ENCODE peak calls at places on chromosomes 12 and 14, in seven cellular contexts. J is neuronal stem cell, X is IMR-90, A is mesendoderm, V is H9, I is mesenchymal stem cell, F is H1. S is an unnamed sample.

GRCh38 chr14:24838945-24839616 is 205.1 kb upstream of the GZMB start:
- DNase-seq in J (peak), X (no peak), A (no peak), V (no peak), I (no peak), F (no peak), S (no peak)

GRCh38 chr14:73728106-73729014 is 14.2 kb upstream of the PNMA1 start:
- DNase-seq in J (peak), X (peak), A (peak), V (peak), I (peak), F (peak), S (peak)

GRCh38 chr12:44317651-44318126 is 481.8 kb downstream of the TMEM117 start:
- DNase-seq in J (peak), X (peak), A (peak), V (peak), I (peak), F (no peak), S (peak)

GRCh38 chr12:96466939-96467751 is 22.2 kb upstream of the CFAP54 start:
- DNase-seq in J (no peak), X (peak), A (no peak), V (no peak), I (no peak), F (no peak), S (peak)

GRCh38 chr14:71354801-71355200 is 447.5 kb downstream of the PCNX1 start:
- DNase-seq in J (peak), X (peak), A (peak), V (no peak), I (no peak), F (peak), S (no peak)

GRCh38 chr14:104398656-104399055 is 180.9 kb upstream of the C14orf180 start:
- DNase-seq in J (no peak), X (no peak), A (no peak), V (peak), I (no peak), F (no peak), S (no peak)

GRCh38 chr12:43675048-43675904 is 83.3 kb downstream of the PUS7L start:
- DNase-seq in J (no peak), X (no peak), A (peak), V (peak), I (no peak), F (no peak), S (peak)

GRCh38 chr14:97381309-97381708 is 584.1 kb downstream of the VRK1 start:
- DNase-seq in J (no peak), X (no peak), A (no peak), V (no peak), I (no peak), F (no peak), S (no peak)

GRCh38 chr12:20194171-20194570 is 174.2 kb upstream of the PDE3A start:
- DNase-seq in J (no peak), X (peak), A (peak), V (peak), I (peak), F (peak), S (no peak)

GRCh38 chr12:53793221-53793620 is 41.4 kb upstream of the CISTR start:
- DNase-seq in J (no peak), X (no peak), A (no peak), V (no peak), I (no peak), F (no peak), S (no peak)

GRCh38 chr14:67911506-67911905 is 91.9 kb downstream of the RAD51B start:
- DNase-seq in J (no peak), X (peak), A (no peak), V (no peak), I (no peak), F (no peak), S (no peak)

GRCh38 chr14:104693482-104694431 is 4.3 kb downstream of the INF2 start:
- DNase-seq in J (no peak), X (no peak), A (no peak), V (no peak), I (no peak), F (no peak), S (no peak)

GRCh38 chr14:45785240-45785639 is 532.2 kb upstream of the MIS18BP1 start:
- DNase-seq in J (no peak), X (no peak), A (no peak), V (no peak), I (no peak), F (no peak), S (peak)

GRCh38 chr14:23145794-23146422 is 26.9 kb upstream of the CEBPE start:
- DNase-seq in J (no peak), X (no peak), A (no peak), V (no peak), I (peak), F (no peak), S (peak)

GRCh38 chr12:67077617-67078016 is 191.5 kb upstream of the CAND1 start:
- DNase-seq in J (no peak), X (peak), A (no peak), V (no peak), I (no peak), F (no peak), S (no peak)

GRCh38 chr12:12172106-12172511 is 94.7 kb downstream of the LRP6 start:
- DNase-seq in J (no peak), X (peak), A (no peak), V (no peak), I (peak), F (no peak), S (peak)

GRCh38 chr12:24630446-24630845 is 318.5 kb downstream of the BCAT1 start:
- DNase-seq in J (no peak), X (no peak), A (peak), V (no peak), I (no peak), F (no peak), S (peak)

GRCh38 chr12:65464930-65465329 is 186.4 kb downstream of the MSRB3 start:
- DNase-seq in J (no peak), X (peak), A (no peak), V (no peak), I (peak), F (no peak), S (no peak)

GRCh38 chr14:21860172-21860571 is 186.6 kb upstream of the OR4E1 start:
- DNase-seq in J (peak), X (no peak), A (peak), V (peak), I (no peak), F (no peak), S (peak)

GRCh38 chr12:20212036-20212435 is 156.3 kb upstream of the PDE3A start:
- DNase-seq in J (no peak), X (peak), A (no peak), V (no peak), I (peak), F (no peak), S (no peak)

GRCh38 chr12:2940564-2940963 is 18.6 kb upstream of the TEAD4 start:
- DNase-seq in J (no peak), X (no peak), A (no peak), V (no peak), I (no peak), F (no peak), S (no peak)

GRCh38 chr12:28550757-28551381 is 360.6 kb downstream of the CCDC91 start:
- DNase-seq in J (no peak), X (peak), A (peak), V (no peak), I (peak), F (no peak), S (no peak)

GRCh38 chr14:33796356-33796755 is 154.5 kb downstream of the EGLN3 start:
- DNase-seq in J (no peak), X (no peak), A (peak), V (no peak), I (peak), F (no peak), S (no peak)

GRCh38 chr14:106203438-106203837 is 677.1 kb downstream of the TMEM121 start:
- DNase-seq in J (no peak), X (no peak), A (no peak), V (no peak), I (no peak), F (no peak), S (no peak)

GRCh38 chr12:123891516-123892179 is 81.0 kb downstream of the CCDC92 start:
- DNase-seq in J (no peak), X (no peak), A (peak), V (no peak), I (no peak), F (no peak), S (no peak)

GRCh38 chr14:53663709-53664108 is 292.9 kb downstream of the BMP4 start:
- DNase-seq in J (peak), X (peak), A (peak), V (peak), I (peak), F (peak), S (no peak)

GRCh38 chr12:117093431-117093830 is 5.8 kb downstream of the TESC start:
- DNase-seq in J (no peak), X (no peak), A (no peak), V (no peak), I (no peak), F (no peak), S (no peak)

GRCh38 chr12:132747896-132748295 is 13.7 kb downstream of the ANKLE2 start:
- DNase-seq in J (no peak), X (no peak), A (no peak), V (no peak), I (no peak), F (no peak), S (no peak)

GRCh38 chr14:101961011-101961721 is 3.2 kb upstream of the DYNC1H1 start:
- DNase-seq in J (peak), X (peak), A (peak), V (peak), I (peak), F (peak), S (peak)

GRCh38 chr14:64841121-64841611 is 38.5 kb downstream of the SPTB start:
- DNase-seq in J (no peak), X (peak), A (peak), V (peak), I (peak), F (peak), S (peak)

GRCh38 chr12:2752676-2753371 is 41.9 kb upstream of the FKBP4 start:
- DNase-seq in J (peak), X (peak), A (peak), V (peak), I (peak), F (peak), S (peak)

GRCh38 chr12:64895541-64895940 is 71.1 kb downstream of the TBC1D30 start:
- DNase-seq in J (no peak), X (peak), A (no peak), V (no peak), I (peak), F (no peak), S (no peak)

GRCh38 chr12:22029991-22030390 is 16.0 kb upstream of the CMAS start:
- DNase-seq in J (no peak), X (no peak), A (no peak), V (no peak), I (no peak), F (no peak), S (no peak)

GRCh38 chr14:61462566-61463195 is 141.3 kb downstream of the PRKCH start:
- DNase-seq in J (no peak), X (peak), A (no peak), V (no peak), I (peak), F (no peak), S (no peak)

DNA sequence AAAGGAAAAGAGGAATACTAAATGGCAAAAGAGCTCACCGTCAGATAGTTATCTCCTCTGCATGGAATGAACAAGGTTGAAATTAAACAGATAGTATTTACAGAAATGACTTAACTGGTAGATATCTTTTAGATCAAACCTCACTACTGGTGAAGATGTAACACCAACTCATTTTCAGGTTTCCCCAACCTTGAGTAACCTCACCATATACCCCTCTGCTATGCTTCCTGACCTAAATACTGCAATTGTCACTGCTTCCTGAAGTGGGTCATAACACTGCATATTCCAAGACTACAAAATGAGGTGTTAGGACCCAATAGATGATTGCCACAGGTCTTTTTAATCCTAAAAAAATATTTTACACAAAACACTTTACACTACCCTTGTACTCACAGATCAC is 76.3 kb upstream of the PLEKHA5 start:
- DNase-seq in J (no peak), X (no peak), A (no peak), V (no peak), I (no peak), F (no peak), S (no peak)
- H3K4ac ChIP-seq in J (no peak), X (no peak), A (no peak), V (no peak), I (no peak), F (no peak), S (no peak)

DNA sequence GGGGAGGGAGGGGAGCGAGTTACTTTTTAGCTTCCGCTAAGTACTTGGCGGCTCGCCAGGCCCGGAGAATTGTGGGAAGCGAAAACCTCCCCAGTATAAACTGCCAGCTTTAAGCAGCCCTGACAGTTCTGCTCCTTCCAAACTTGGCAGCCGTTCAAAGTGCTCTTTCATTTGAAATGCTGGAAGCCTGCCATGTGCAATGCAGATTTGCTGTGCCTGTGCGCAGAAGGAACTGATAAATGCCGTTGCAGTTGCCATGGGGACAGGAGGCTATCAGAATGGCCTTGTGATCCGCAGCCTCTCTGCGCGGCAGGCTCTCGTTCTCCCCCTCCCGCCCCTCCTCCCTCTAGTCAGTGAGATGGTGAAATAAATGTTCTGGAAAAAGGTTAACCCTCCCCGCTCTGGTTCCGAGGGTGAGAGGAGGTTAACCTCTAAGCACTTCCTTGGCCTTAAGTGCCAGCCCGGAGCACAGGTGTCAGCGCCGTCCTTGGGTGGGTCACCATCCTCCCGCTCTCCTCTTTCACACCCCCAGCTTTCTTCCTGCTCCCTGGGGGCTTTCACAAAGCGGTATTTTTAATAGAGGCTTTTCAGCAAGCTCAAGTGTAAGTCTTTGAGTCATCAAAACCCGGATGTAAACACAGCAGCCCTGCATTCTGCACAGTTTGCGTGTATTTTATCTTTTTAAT is 11.9 kb upstream of the IRF2BPL start:
- DNase-seq in J (no peak), X (peak), A (peak), V (peak), I (peak), F (no peak), S (peak)
- H3K4ac ChIP-seq in J (no peak), X (peak), A (no peak), V (no peak), I (peak), F (no peak), S (no peak)

GRCh38 chr14:36130186-36130585 is 46.3 kb downstream of the PTCSC3 start:
- DNase-seq in J (no peak), X (no peak), A (no peak), V (no peak), I (no peak), F (no peak), S (no peak)
- H3K4ac ChIP-seq in J (no peak), X (no peak), A (no peak), V (no peak), I (no peak), F (no peak), S (no peak)

GRCh38 chr12:127272864-127273263 is 994.1 kb upstream of the TMEM132C start:
- DNase-seq in J (no peak), X (peak), A (no peak), V (no peak), I (no peak), F (no peak), S (no peak)
- H3K4ac ChIP-seq in J (no peak), X (peak), A (no peak), V (no peak), I (no peak), F (no peak), S (no peak)

GRCh38 chr14:31194095-31194494 is 13.5 kb downstream of the HECTD1 start:
- DNase-seq in J (no peak), X (peak), A (no peak), V (no peak), I (peak), F (no peak), S (no peak)

GRCh38 chr14:31189346-31190219 is 18.0 kb downstream of the HECTD1 start:
- DNase-seq in J (no peak), X (no peak), A (no peak), V (no peak), I (no peak), F (no peak), S (peak)

GRCh38 chr14:31188744-31189143 is 18.8 kb downstream of the HECTD1 start:
- DNase-seq in J (no peak), X (no peak), A (no peak), V (no peak), I (no peak), F (no peak), S (no peak)

GRCh38 chr14:31190717-31191263 is 16.8 kb downstream of the HECTD1 start:
- DNase-seq in J (no peak), X (no peak), A (no peak), V (no peak), I (no peak), F (no peak), S (peak)

GRCh38 chr14:31190220-31190605 is 17.4 kb downstream of the HECTD1 start:
- DNase-seq in J (no peak), X (no peak), A (no peak), V (no peak), I (no peak), F (no peak), S (no peak)
- H3K4ac ChIP-seq in J (no peak), X (no peak), A (no peak), V (no peak), I (no peak), F (no peak), S (no peak)

DNA sequence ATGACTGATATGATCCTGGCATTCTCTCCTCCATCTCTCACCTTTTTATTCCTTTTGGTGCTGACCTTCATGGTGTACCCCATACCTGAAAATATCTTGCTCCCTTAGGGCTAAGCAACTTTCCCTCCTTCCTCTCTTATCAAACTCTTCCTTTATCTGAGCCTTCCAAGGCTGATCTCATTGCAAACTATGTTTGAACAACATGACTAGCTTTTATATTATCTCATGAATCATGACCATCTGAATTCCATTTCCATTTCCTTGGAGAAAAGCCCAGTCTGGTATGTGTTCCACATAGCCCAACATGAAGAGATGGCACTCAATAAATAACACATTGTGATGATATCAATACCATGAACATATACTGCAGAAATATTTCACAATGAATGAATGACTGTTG is 111.6 kb downstream of the TSPAN8 start:
- DNase-seq in J (no peak), X (peak), A (no peak), V (no peak), I (peak), F (no peak), S (no peak)
- H3K4ac ChIP-seq in J (no peak), X (no peak), A (no peak), V (no peak), I (no peak), F (no peak), S (no peak)